ENCODE peak calls at places on chromosomes 3 and 15, in four cellular contexts. N, M, W and Y are unnamed samples.

GRCh38 chr3:56926513-56927282 is 124.9 kb upstream of the ARHGEF3 start:
- DNase-seq in M (no peak), N (peak), W (no peak), Y (no peak)

GRCh38 chr15:41013698-41014414 is 60.6 kb downstream of the CHAC1 start:
- DNase-seq in W (no peak), N (no peak), M (no peak), Y (no peak)

GRCh38 chr15:80317389-80318169 is 65.6 kb upstream of the CTXND1 start:
- DNase-seq in W (no peak), N (peak), M (peak), Y (peak)

GRCh38 chr15:87752250-87752951 is 504.1 kb downstream of the NTRK3 start:
- DNase-seq in N (peak), M (no peak), W (no peak), Y (no peak)

GRCh38 chr3:108407858-108408257 is 102.5 kb downstream of the MYH15 start:
- DNase-seq in W (no peak), N (no peak), M (no peak), Y (no peak)

GRCh38 chr3:12990781-12991480 is 82.3 kb downstream of the IQSEC1 start:
- DNase-seq in N (peak), M (peak), W (no peak), Y (no peak)

GRCh38 chr3:67093315-67093714 is 95.2 kb downstream of the KBTBD8 start:
- DNase-seq in N (no peak), M (no peak), W (no peak), Y (no peak)

GRCh38 chr15:39699531-39700110 is 83.0 kb downstream of the FSIP1 start:
- DNase-seq in M (no peak), W (no peak), N (no peak), Y (no peak)

GRCh38 chr3:63051920-63052319 is 176.7 kb upstream of the CADPS start:
- DNase-seq in W (no peak), N (no peak), M (no peak), Y (no peak)

GRCh38 chr15:73930371-73930770 is 4.1 kb downstream of the LOXL1 start:
- DNase-seq in N (no peak), M (peak), W (peak), Y (peak)

GRCh38 chr3:66483006-66483928 is 17.6 kb downstream of the LRIG1 start:
- DNase-seq in W (peak), N (no peak), M (peak), Y (peak)

GRCh38 chr15:60787737-60788513 is 309.0 kb upstream of the ICE2 start:
- DNase-seq in N (no peak), M (no peak), W (no peak), Y (no peak)

GRCh38 chr3:127473244-127474024 is 117.1 kb downstream of the TPRA1 start:
- DNase-seq in N (no peak), W (no peak), M (no peak), Y (no peak)

GRCh38 chr15:32838338-32838737 is 120.5 kb downstream of the GREM1 start:
- DNase-seq in W (no peak), M (no peak), N (no peak), Y (no peak)

GRCh38 chr3:173045770-173046382 is 95.2 kb downstream of the SPATA16 start:
- DNase-seq in N (no peak), W (no peak), M (no peak), Y (no peak)

GRCh38 chr15:55434989-55435825 is 26.9 kb downstream of the PIERCE2 start:
- DNase-seq in N (peak), W (no peak), M (no peak), Y (no peak)